ENCODE peak calls at places on chromosomes 12 and 14, in eight cellular contexts. G is HFFc6, E is progenitor cell of endocrine pancreas, L is AG09309, T is colonic mucosa, C is hepatocyte, O is A549, H is omental fat pad. Z is an unnamed sample.

GRCh38 chr12:88932457-88932856 is 352.2 kb upstream of the KITLG start:
- DNase-seq in G (no peak), E (no peak), L (no peak), T (no peak), C (no peak), O (no peak), H (no peak), Z (no peak)

GRCh38 chr12:113818833-113819232 is 147.3 kb downstream of the RBM19 start:
- DNase-seq in G (no peak), E (peak), L (no peak), T (no peak), C (peak), O (peak), H (no peak), Z (no peak)

GRCh38 chr14:104524726-104525125 is 54.8 kb upstream of the C14orf180 start:
- DNase-seq in G (no peak), E (no peak), L (no peak), T (no peak), C (no peak), O (no peak), H (no peak), Z (no peak)

GRCh38 chr12:39685854-39686608 is 66.4 kb upstream of the ABCD2 start:
- DNase-seq in G (no peak), E (no peak), L (no peak), T (no peak), C (no peak), O (no peak), H (no peak), Z (no peak)

GRCh38 chr14:75125617-75126016 is 1.2 kb downstream of the NEK9 start:
- DNase-seq in G (peak), E (no peak), L (peak), T (no peak), C (no peak), O (peak), H (no peak), Z (no peak)

GRCh38 chr12:48973531-48973930 is 2.0 kb upstream of the WNT10B start:
- DNase-seq in G (no peak), E (no peak), L (no peak), T (no peak), C (no peak), O (no peak), H (no peak), Z (peak)

GRCh38 chr14:105933238-105933637 is 406.9 kb downstream of the TMEM121 start:
- DNase-seq in G (no peak), E (no peak), L (no peak), T (no peak), C (no peak), O (no peak), H (no peak), Z (no peak)

GRCh38 chr12:75452675-75453330 is 27.8 kb upstream of the GLIPR1 start:
- DNase-seq in G (peak), E (no peak), L (peak), T (no peak), C (no peak), O (peak), H (no peak), Z (no peak)

GRCh38 chr14:78358631-78359030 is 188.5 kb downstream of the NRXN3 start:
- DNase-seq in G (no peak), E (no peak), L (no peak), T (no peak), C (no peak), O (no peak), H (no peak), Z (no peak)

GRCh38 chr12:27785882-27786570 is 6.0 kb upstream of the MANSC4 start:
- DNase-seq in G (peak), E (no peak), L (no peak), T (no peak), C (no peak), O (no peak), H (no peak), Z (no peak)

GRCh38 chr12:24561411-24561871 is 387.5 kb downstream of the BCAT1 start:
- DNase-seq in G (no peak), E (no peak), L (no peak), T (no peak), C (peak), O (no peak), H (no peak), Z (no peak)

GRCh38 chr12:83893101-83893500 is 1019.5 kb downstream of the SLC6A15 start:
- DNase-seq in G (no peak), E (no peak), L (no peak), T (no peak), C (no peak), O (no peak), H (no peak), Z (no peak)

GRCh38 chr14:59768855-59769254 is 101.7 kb downstream of the RTN1 start:
- DNase-seq in G (no peak), E (no peak), L (no peak), T (no peak), C (no peak), O (no peak), H (no peak), Z (no peak)

GRCh38 chr14:37090026-37090425 is 82.4 kb downstream of the SLC25A21 start:
- DNase-seq in G (no peak), E (no peak), L (no peak), T (no peak), C (no peak), O (no peak), H (no peak), Z (no peak)

GRCh38 chr14:102554835-102555819 is 37.3 kb upstream of the RCOR1 start:
- DNase-seq in G (no peak), E (peak), L (no peak), T (peak), C (peak), O (no peak), H (no peak), Z (no peak)

GRCh38 chr12:21992823-21993222 is 51.6 kb upstream of the ABCC9 start:
- DNase-seq in G (no peak), E (no peak), L (no peak), T (peak), C (no peak), O (no peak), H (no peak), Z (no peak)

DNA sequence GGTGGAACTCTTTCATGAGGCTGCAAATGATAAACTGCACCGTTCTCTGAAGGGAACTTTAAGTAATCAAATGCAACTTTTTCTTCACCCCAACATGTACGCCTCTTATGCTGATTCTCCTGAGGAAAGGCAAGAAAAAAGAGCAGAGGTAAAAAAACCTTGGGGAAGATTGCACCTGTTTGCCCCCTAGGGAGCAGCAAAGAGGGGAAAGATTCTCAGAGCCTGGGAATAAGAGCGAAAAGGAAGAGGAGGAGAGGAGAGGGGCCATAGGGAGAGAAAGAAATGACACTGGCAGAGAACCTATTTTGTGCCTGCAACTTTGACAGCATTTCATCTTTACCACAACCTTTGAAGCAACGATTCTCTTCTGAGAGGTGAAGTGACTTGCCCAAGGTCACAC is 254.6 kb downstream of the KSR2 start:
- DNase-seq in G (no peak), E (no peak), L (no peak), T (no peak), C (no peak), O (no peak), H (no peak), Z (no peak)
- TF ChIP-seq CTCF in G (no peak), E (peak), L (no peak), T (no peak), C (no peak), O (peak), H (no peak), Z (no peak)

GRCh38 chr14:87934185-87934584 is 58.8 kb downstream of the GALC start:
- DNase-seq in G (no peak), E (no peak), L (no peak), T (no peak), C (no peak), O (peak), H (no peak), Z (no peak)

GRCh38 chr14:87935081-87935828 is 57.7 kb downstream of the GALC start:
- DNase-seq in G (no peak), E (no peak), L (no peak), T (no peak), C (no peak), O (no peak), H (no peak), Z (no peak)

GRCh38 chr14:87940894-87941293 is 52.1 kb downstream of the GALC start:
- DNase-seq in G (no peak), E (no peak), L (no peak), T (no peak), C (no peak), O (no peak), H (no peak), Z (no peak)

GRCh38 chr14:87940382-87940781 is 52.6 kb downstream of the GALC start:
- DNase-seq in G (no peak), E (no peak), L (no peak), T (no peak), C (no peak), O (no peak), H (no peak), Z (no peak)

GRCh38 chr14:87935895-87936294 is 57.1 kb downstream of the GALC start:
- DNase-seq in G (no peak), E (no peak), L (no peak), T (no peak), C (no peak), O (no peak), H (no peak), Z (no peak)
- TF ChIP-seq CTCF in G (no peak), E (no peak), L (no peak), T (no peak), C (no peak), O (no peak), H (no peak), Z (no peak)

DNA sequence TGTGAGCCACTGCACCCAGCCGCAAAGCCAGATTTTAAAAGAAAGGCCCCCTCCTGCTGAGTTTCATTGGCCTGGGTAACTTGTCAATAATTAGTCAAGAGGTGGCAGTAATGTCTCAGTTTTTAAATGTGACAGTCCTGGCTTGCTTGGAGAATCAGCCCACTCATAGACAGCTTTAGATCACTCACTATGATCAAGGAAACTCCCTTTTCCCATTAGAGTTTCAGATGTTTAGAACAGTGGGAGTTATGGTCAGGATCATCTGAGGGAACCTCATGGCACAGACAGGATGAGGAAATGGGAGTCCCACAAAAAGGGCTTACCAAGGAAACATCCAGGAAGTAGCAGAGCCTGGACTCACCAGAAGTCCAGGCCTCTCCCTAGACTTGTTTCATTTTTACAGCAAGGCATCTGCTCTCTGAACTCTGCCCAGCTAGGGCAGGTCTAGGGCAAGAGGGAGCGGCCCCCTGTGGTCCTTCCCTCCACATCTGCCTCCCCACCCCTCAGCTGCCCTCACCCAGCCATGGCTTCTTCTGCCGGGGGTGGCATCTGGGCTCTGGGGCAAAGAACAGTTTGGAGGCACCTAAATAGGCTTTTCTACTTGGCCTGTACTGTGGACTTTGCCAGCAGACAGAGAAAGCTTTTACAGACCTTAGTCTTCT is 11.2 kb downstream of the BCL2L14 start:
- DNase-seq in G (peak), E (no peak), L (peak), T (peak), C (peak), O (peak), H (no peak), Z (peak)
- TF ChIP-seq CTCF in G (peak), E (no peak), L (peak), T (no peak), C (peak), O (peak), H (no peak), Z (peak)

GRCh38 chr14:25375639-25376038 is 325.7 kb upstream of the STXBP6 start:
- DNase-seq in G (no peak), E (no peak), L (no peak), T (no peak), C (no peak), O (no peak), H (no peak), Z (no peak)

DNA sequence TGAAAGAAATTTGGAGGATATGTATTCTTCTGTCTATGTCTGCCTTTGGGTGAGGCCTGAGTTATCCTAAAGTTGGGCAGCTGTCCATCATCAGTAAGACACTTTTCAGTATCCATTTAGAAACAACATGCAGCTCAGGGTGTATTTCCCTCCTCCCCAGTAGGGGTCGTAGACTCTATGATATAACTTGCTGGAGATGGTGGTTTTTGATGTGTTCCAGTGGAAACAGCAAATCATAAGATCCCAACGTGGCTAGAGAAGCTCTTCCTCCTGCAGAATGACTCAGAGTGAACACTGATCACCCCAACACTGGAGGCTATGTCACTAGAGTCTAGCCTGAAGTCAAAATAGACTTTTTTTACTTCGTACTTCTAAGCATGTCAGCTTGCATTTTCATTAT is 331.6 kb upstream of the STXBP6 start:
- DNase-seq in G (no peak), E (no peak), L (no peak), T (no peak), C (peak), O (peak), H (no peak), Z (no peak)
- TF ChIP-seq CTCF in G (no peak), E (peak), L (peak), T (no peak), C (peak), O (no peak), H (no peak), Z (no peak)

DNA sequence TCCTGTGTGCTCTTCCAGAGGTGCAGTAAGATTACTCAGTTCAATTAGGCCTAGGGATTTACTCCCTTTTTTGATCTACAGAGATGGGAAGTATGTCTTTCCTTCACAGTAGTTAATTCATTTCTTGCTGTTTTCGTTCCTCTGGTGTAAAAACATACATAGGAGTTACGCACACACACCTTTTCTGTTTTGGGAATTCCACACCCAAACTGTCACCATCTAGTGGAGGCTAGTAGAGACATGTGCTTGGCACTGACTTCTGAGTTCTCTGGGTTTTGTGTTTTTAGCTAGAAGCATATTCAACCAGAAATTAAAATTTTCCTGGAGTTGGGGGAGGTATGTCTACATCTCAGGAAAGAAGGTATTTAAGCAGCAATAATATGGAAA is 1.4 kb downstream of the SUSD6 start:
- DNase-seq in G (peak), E (no peak), L (no peak), T (no peak), C (no peak), O (no peak), H (no peak), Z (no peak)
- TF ChIP-seq CTCF in G (peak), E (peak), L (peak), T (no peak), C (peak), O (peak), H (no peak), Z (peak)